ENCODE peak calls at places on chromosomes 4 and X, in five cellular contexts. P is tibial artery; Z is body of pancreas; Q is MM.1S; C is CD8-positive, alpha-beta memory T cell. L is an unnamed sample. For H3K27me3, the result is how much of the 10 kb centered on the place peaks cover.

GRCh38 chr4:182067828-182068227 is 175.4 kb upstream of the TENM3 start:
- DNase-seq in Q (no peak), P (no peak), C (no peak), Z (no peak), L (no peak)

GRCh38 chr4:163565228-163566040 is 70.9 kb downstream of the TMA16 start:
- DNase-seq in Q (no peak), P (no peak), Z (no peak), C (no peak), L (no peak)

GRCh38 chr4:111836601-111837000 is 308.7 kb upstream of the FAM241A start:
- DNase-seq in Q (no peak), C (no peak), P (no peak), Z (no peak), L (no peak)

GRCh38 chr4:33715996-33716395 is 2528.3 kb downstream of the ARAP2 start:
- DNase-seq in C (no peak), Z (no peak), Q (peak), P (no peak), L (no peak)

GRCh38 chrX:47608130-47608810 is 11.4 kb downstream of the SYN1 start:
- DNase-seq in Z (no peak), P (no peak), C (no peak), Q (no peak), L (no peak)

GRCh38 chr4:131001371-131001770 is 1905.4 kb downstream of the C4orf33 start:
- DNase-seq in Z (no peak), P (no peak), C (no peak), Q (no peak), L (no peak)

GRCh38 chrX:427812-428725 is 41.4 kb upstream of the PPP2R3B start:
- DNase-seq in C (no peak), Q (peak), P (no peak), Z (no peak), L (no peak)

GRCh38 chrX:50618788-50619558 is 148.3 kb upstream of the DGKK start:
- DNase-seq in C (no peak), Z (no peak), Q (no peak), P (no peak), L (no peak)

GRCh38 chr4:242121-242848 is 63.0 kb downstream of the ZNF732 start:
- DNase-seq in P (peak), C (peak), Q (peak), Z (peak), L (peak)

GRCh38 chr4:126888968-126889367 is 743.8 kb upstream of the INTU start:
- DNase-seq in P (no peak), Z (no peak), C (no peak), Q (no peak), L (no peak)

GRCh38 chr4:173937871-173938270 is 345.6 kb downstream of the FBXO8 start:
- DNase-seq in P (no peak), Z (no peak), Q (no peak), C (no peak), L (no peak)

GRCh38 chr4:20403846-20404245 is 152.1 kb downstream of the SLIT2 start:
- DNase-seq in C (no peak), Q (no peak), Z (no peak), P (no peak), L (no peak)

GRCh38 chrX:31227250-31227649 is 155.4 kb upstream of the FTHL17 start:
- DNase-seq in Q (no peak), Z (no peak), C (no peak), P (no peak), L (no peak)

GRCh38 chr4:33013280-33013679 is 2293.1 kb downstream of the PCDH7 start:
- DNase-seq in P (no peak), Z (no peak), Q (no peak), C (no peak), L (no peak)

GRCh38 chr4:36374836-36375511 is 93.6 kb downstream of the DTHD1 start:
- DNase-seq in P (no peak), Q (no peak), Z (no peak), C (no peak), L (peak)

GRCh38 chrX:137234651-137235402 is 201.0 kb upstream of the GPR101 start:
- DNase-seq in C (peak), Z (no peak), Q (no peak), P (no peak), L (no peak)

GRCh38 chrX:50707376-50707775 is 106.6 kb downstream of the SHROOM4 start:
- DNase-seq in Z (peak), C (no peak), Q (peak), P (no peak), L (no peak)

GRCh38 chrX:1468250-1468772 is 15.6 kb upstream of the ASMTL start:
- DNase-seq in Z (no peak), Q (peak), P (no peak), C (peak), L (no peak)

GRCh38 chr4:108336076-108336475 is 167.3 kb upstream of the LEF1 start:
- DNase-seq in C (no peak), Z (no peak), Q (no peak), P (no peak), L (no peak)

GRCh38 chr4:9971711-9972110 is 49.6 kb downstream of the SLC2A9 start:
- DNase-seq in Q (peak), Z (no peak), C (no peak), P (no peak), L (no peak)

GRCh38 chr4:71607780-71608673 is 175.9 kb downstream of the GC start:
- DNase-seq in P (no peak), C (no peak), Q (no peak), Z (no peak), L (no peak)

GRCh38 chrX:41002021-41002420 is 83.2 kb upstream of the USP9X start:
- DNase-seq in P (no peak), Z (peak), C (no peak), Q (no peak), L (no peak)

GRCh38 chr4:2800691-2801596 is 8.1 kb downstream of the SH3BP2 start:
- DNase-seq in C (no peak), Z (peak), P (peak), Q (no peak), L (peak)
- H3K4me3 ChIP-seq in C (no peak), Z (no peak), P (peak), Q (no peak), L (no peak)

GRCh38 chr4:123229326-123229725 is 167.3 kb upstream of the SPRY1 start:
- DNase-seq in P (no peak), Q (no peak), C (no peak), Z (no peak), L (no peak)
- H3K27me3 ChIP-seq in P (under half), Q (under half), C (under half), Z (under half), L (under half)

GRCh38 chrX:112830540-112830939 is 10.1 kb downstream of the AMOT start:
- DNase-seq in Z (no peak), C (no peak), P (no peak), Q (no peak), L (no peak)
- H3K4me3 ChIP-seq in Z (no peak), C (no peak), P (no peak), Q (no peak), L (no peak)

DNA sequence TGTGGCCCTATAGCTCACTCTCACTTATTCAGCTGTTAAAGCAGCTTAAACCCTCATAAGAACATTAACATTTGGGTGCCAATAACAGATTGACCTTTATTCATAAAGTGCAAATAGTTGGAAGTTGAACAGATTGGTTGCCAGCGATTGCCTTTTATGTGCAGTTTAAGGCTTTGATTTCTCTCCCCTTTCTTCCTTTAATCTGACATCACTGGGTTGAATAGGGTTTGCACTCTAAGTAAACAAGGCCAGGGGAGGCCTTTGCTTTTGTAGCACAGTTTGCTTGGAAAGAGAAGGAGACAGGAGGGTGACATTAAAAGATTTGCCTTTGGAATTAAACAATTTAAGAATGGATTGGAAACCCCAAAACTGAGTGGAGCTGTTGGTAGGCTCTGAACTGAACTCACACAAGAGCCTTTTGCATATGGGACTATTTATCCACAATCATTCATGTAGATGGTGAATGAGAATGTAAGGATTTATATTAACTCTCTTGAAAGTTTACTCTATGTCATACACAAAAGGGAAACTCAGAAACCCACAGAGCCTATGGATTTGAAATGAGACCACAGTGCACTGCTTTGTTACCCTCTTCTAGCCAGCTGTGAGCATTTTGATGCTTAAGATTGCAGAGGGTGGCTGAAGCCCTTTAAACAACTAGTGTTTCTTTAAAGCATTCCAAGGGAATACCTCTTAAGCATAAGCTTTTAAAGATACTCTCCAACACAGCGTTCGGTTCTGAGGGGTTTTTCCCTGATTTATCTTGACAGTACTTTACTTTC is 114.1 kb downstream of the NKX6-1 start:
- DNase-seq in Z (no peak), C (no peak), P (no peak), Q (no peak), L (no peak)
- H3K27me3 ChIP-seq in Z (under half), C (under half), P (under half), Q (under half), L (under half)

GRCh38 chrX:17495052-17495451 is 120.1 kb downstream of the NHS start:
- DNase-seq in Q (no peak), C (no peak), P (no peak), Z (no peak), L (no peak)
- H3K4me3 ChIP-seq in Q (no peak), C (no peak), P (no peak), Z (no peak), L (no peak)

GRCh38 chrX:69277961-69278795 is 112.9 kb upstream of the PJA1 start:
- DNase-seq in P (no peak), Q (no peak), Z (no peak), C (no peak), L (no peak)

GRCh38 chrX:69282893-69283690 is 117.8 kb upstream of the PJA1 start:
- DNase-seq in Z (no peak), P (no peak), C (no peak), Q (no peak), L (no peak)

GRCh38 chrX:69280956-69281355 is 115.7 kb upstream of the PJA1 start:
- DNase-seq in Q (no peak), C (no peak), P (no peak), Z (peak), L (no peak)

GRCh38 chrX:69279234-69279633 is 114.0 kb upstream of the PJA1 start:
- DNase-seq in Q (no peak), C (no peak), P (no peak), Z (no peak), L (no peak)

GRCh38 chrX:69277369-69277768 is 112.1 kb upstream of the PJA1 start:
- DNase-seq in P (no peak), Z (no peak), C (no peak), Q (no peak), L (no peak)
- H3K27me3 ChIP-seq in P (under half), Z (under half), C (under half), Q (under half), L (under half)

DNA sequence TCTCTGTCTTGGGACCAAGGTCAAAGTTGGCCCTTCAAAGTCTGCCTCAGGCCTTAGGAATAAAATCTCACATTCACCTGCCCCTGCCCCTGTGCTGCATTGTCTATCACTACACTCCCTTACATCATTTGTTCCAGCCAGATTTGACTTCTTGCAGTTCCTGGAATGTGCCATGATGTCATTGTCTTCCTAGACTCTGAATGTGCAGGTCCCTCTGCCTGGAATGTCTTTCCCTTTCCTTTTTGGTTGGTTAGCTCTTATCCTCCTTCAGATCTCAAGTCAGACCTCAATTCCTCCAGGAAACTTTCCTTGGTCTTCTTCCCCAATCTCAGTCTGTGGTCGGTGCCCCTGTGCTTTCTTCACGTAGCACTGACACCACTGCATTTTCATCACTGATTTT is 67.7 kb upstream of the EFNB1 start:
- DNase-seq in P (no peak), Q (no peak), Z (no peak), C (no peak), L (no peak)
- H3K4me3 ChIP-seq in P (no peak), Q (no peak), Z (no peak), C (no peak), L (no peak)

GRCh38 chrX:68584221-68584620 is 63.2 kb upstream of the STARD8 start:
- DNase-seq in Q (no peak), P (no peak), C (no peak), Z (no peak), L (no peak)
- H3K27me3 ChIP-seq in Q (under half), P (under half), C (under half), Z (under half), L (under half)

L was measured in left lung.